ENCODE peak calls at places on chromosome 1, in five cellular contexts. O is CD4-positive, alpha-beta T cell; C is Calu3; Z is cardiac muscle cell; U is GM13976. B is an unnamed sample.

GRCh38 chr1:235937123-235937522 is 70.4 kb upstream of the LYST start:
- DNase-seq in O (no peak), C (no peak), Z (no peak), U (peak), B (peak)

GRCh38 chr1:96557336-96557735 is 164.2 kb upstream of the PTBP2 start:
- DNase-seq in O (no peak), C (no peak), Z (no peak), U (no peak), B (no peak)

GRCh38 chr1:201266774-201267173 is 16.5 kb upstream of the PKP1 start:
- DNase-seq in O (no peak), C (peak), Z (no peak), U (no peak), B (no peak)

GRCh38 chr1:9269078-9269501 is 23.6 kb upstream of the SPSB1 start:
- DNase-seq in O (no peak), C (no peak), Z (no peak), U (no peak), B (no peak)

GRCh38 chr1:61320575-61320974 is 238.2 kb downstream of the NFIA start:
- DNase-seq in O (no peak), C (no peak), Z (no peak), U (no peak), B (no peak)

GRCh38 chr1:98201640-98202039 is 280.8 kb upstream of the DPYD start:
- DNase-seq in O (no peak), C (no peak), Z (no peak), U (no peak), B (no peak)

GRCh38 chr1:24965571-24965930 is 35.5 kb upstream of the RUNX3 start:
- DNase-seq in O (no peak), C (no peak), Z (no peak), U (no peak), B (no peak)

GRCh38 chr1:24540051-24540905 is 15.6 kb upstream of the NCMAP start:
- DNase-seq in O (no peak), C (no peak), Z (no peak), U (no peak), B (no peak)

GRCh38 chr1:184392779-184393522 is 6.1 kb downstream of the C1orf21 start:
- DNase-seq in O (no peak), C (no peak), Z (no peak), U (no peak), B (no peak)

GRCh38 chr1:7579016-7579415 is 192.1 kb upstream of the VAMP3 start:
- DNase-seq in O (no peak), C (no peak), Z (no peak), U (no peak), B (no peak)

GRCh38 chr1:11790880-11791715 is 14.7 kb downstream of the MTHFR start:
- DNase-seq in O (no peak), C (peak), Z (peak), U (no peak), B (no peak)

GRCh38 chr1:13832536-13832935 is 132.5 kb downstream of the PRDM2 start:
- DNase-seq in O (no peak), C (no peak), Z (no peak), U (no peak), B (no peak)

GRCh38 chr1:57131701-57132394 is 166.0 kb upstream of the C8B start:
- DNase-seq in O (no peak), C (no peak), Z (no peak), U (no peak), B (no peak)

GRCh38 chr1:48870596-48870995 is 93.9 kb upstream of the BEND5 start:
- DNase-seq in O (no peak), C (peak), Z (peak), U (no peak), B (no peak)

GRCh38 chr1:66460776-66461175 is 73.2 kb upstream of the SGIP1 start:
- DNase-seq in O (no peak), C (no peak), Z (no peak), U (no peak), B (no peak)

GRCh38 chr1:99171126-99171813 is 93.0 kb upstream of the PLPPR4 start:
- DNase-seq in O (no peak), C (peak), Z (no peak), U (no peak), B (no peak)

GRCh38 chr1:53395671-53396215 is 63.5 kb upstream of the DMRTB1 start:
- DNase-seq in O (no peak), C (no peak), Z (no peak), U (no peak), B (no peak)

GRCh38 chr1:243917177-243917862 is 67.3 kb upstream of the AKT3 start:
- DNase-seq in O (peak), C (peak), Z (peak), U (peak), B (no peak)
- TF ChIP-seq CTCF in O (no peak), C (no peak), Z (no peak), U (peak), B (no peak)

DNA sequence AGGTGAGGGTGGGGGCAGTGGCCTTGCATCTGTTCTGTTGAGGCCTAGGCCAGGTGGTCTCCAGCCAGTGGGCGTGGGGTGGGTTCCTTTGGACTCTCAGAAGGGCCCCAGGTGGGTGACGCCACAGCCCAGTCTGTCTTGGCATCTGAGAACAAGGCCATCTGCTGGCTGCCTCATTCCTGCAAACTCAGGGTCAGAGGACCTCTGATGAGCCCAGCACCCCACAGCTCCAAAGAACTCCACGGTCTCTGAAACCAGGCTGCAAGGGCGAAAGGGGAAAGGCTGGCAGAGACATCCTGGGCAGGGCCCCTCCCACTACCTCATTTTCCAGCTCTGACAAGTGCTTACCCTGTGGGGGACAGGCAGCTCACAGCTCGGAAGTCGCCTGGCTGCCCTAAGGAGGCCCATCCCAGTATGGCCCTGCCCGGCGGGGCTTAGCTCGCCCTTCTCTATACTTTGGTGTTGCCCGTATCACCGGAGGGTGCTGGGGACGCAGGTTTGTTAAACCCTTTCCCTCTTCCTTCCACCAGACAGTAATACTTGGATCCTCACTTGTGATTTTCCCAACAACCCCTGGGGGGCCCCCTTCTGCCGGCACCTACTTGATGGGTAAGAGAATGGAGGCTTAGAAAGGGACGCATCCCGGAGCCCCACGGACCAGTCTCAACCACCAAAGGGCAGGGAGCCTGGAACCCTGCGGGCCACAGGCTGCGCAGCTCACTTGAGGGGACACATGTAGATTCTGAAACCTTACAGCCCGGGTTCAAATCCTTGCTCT is 10.9 kb upstream of the EDN2 start:
- DNase-seq in O (no peak), C (peak), Z (peak), U (no peak), B (no peak)
- TF ChIP-seq CTCF in O (no peak), C (no peak), Z (peak), U (peak), B (no peak)

DNA sequence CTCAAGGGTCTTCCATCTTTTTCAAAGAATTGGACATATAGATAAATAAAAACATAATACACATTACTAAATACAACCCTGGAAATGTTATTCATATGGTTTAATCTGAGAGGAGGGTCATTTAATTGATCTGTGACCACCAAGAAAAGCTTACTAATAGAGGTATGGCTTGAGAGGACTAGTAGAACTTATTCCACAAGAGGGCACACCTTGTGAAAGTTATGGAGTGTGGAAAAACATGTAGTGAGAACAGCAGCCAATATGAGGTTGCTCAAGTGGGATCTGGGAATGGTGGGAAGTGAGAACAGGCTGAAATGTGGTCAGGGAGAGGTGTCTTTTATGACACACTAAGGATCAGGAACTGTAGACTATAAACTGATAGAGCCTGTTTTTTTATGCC is 973.5 kb upstream of the B3GALT2 start:
- DNase-seq in O (no peak), C (no peak), Z (peak), U (no peak), B (no peak)
- TF ChIP-seq CTCF in O (no peak), C (no peak), Z (no peak), U (no peak), B (no peak)

GRCh38 chr1:246893205-246893939 is 38.4 kb downstream of the AHCTF1 start:
- DNase-seq in O (no peak), C (no peak), Z (no peak), U (peak), B (peak)

GRCh38 chr1:246888522-246888921 is 43.2 kb downstream of the AHCTF1 start:
- DNase-seq in O (no peak), C (no peak), Z (no peak), U (no peak), B (no peak)

GRCh38 chr1:246891105-246891504 is 40.6 kb downstream of the AHCTF1 start:
- DNase-seq in O (no peak), C (no peak), Z (no peak), U (no peak), B (no peak)
- TF ChIP-seq CTCF in O (no peak), C (no peak), Z (no peak), U (no peak), B (no peak)

GRCh38 chr1:204751883-204752687 is 66.5 kb upstream of the LRRN2 start:
- DNase-seq in O (no peak), C (peak), Z (peak), U (no peak), B (no peak)
- TF ChIP-seq CTCF in O (no peak), C (peak), Z (no peak), U (no peak), B (no peak)

B was measured in GM20000.